ENCODE peak calls at places on chromosomes 1 and 21, in nine cellular contexts. X is hepatocyte; K is left cardiac atrium; O is HFFc6; Y is NCI-H510A; S is GM10248; I is stimulated activated effector memory CD8-positive, alpha-beta T cell treated with anti-CD3 and anti-CD28 coated beads, Interleukin-12 subunit alpha, Interleukin-12 subunit beta, amount 100 ng/mL, for 72 hours; G is NB4; B is DMS153. J is an unnamed sample.

GRCh38 chr1:165854101-165854845 is 26.9 kb downstream of the UCK2 start:
- DNase-seq in S (no peak), K (no peak), Y (no peak), I (no peak), G (peak; percentile 97), O (peak; percentile 83), B (peak; percentile 33), X (peak; percentile 45), J (no peak)

GRCh38 chr1:235923466-235924008 is 56.8 kb upstream of the LYST start:
- DNase-seq in S (no peak), O (peak; percentile 22), K (no peak), B (peak; percentile 69), Y (peak; percentile 36), G (no peak), I (no peak), X (peak; percentile 28), J (no peak)

GRCh38 chr1:214967865-214968575 is 114.5 kb upstream of the KCNK2 start:
- DNase-seq in X (no peak), K (no peak), I (no peak), S (no peak), G (no peak), O (peak; percentile 46), B (no peak), Y (no peak), J (no peak)

GRCh38 chr1:5757177-5757820 is 234.9 kb downstream of the NPHP4 start:
- DNase-seq in B (no peak), G (no peak), S (no peak), Y (no peak), I (no peak), K (no peak), O (no peak), X (no peak), J (no peak)

GRCh38 chr1:58201492-58202106 is 344.9 kb downstream of the OMA1 start:
- DNase-seq in I (no peak), X (no peak), B (no peak), Y (no peak), O (no peak), G (no peak), K (no peak), S (no peak), J (no peak)

GRCh38 chr1:23018661-23019093 is 591 bp upstream of the KDM1A start:
- DNase-seq in Y (no peak), S (no peak), O (no peak), B (no peak), X (peak; percentile 16), I (no peak), G (no peak), K (no peak), J (peak; percentile 55)

GRCh38 chr21:42171091-42172053 is 47.6 kb upstream of the ABCG1 start:
- DNase-seq in K (peak; percentile 54), S (no peak), B (peak; percentile 53), X (peak; percentile 46), Y (no peak), G (no peak), I (no peak), O (no peak), J (no peak)

GRCh38 chr1:26799479-26800133 is 11.9 kb downstream of the PIGV start:
- DNase-seq in Y (no peak), G (no peak), B (no peak), O (peak; percentile 58), I (no peak), X (peak; percentile 47), S (no peak), K (peak; percentile 79), J (no peak)

GRCh38 chr21:37712204-37712934 is 203.9 kb downstream of the KCNJ6 start:
- DNase-seq in K (peak; percentile 77), B (peak; percentile 12), X (peak; percentile 86), O (peak; percentile 62), I (peak; percentile 6), S (peak; percentile 71), G (peak; percentile 67), Y (peak; percentile 60), J (peak; percentile 35)

GRCh38 chr1:1283821-1284220 is 3.6 kb downstream of the SCNN1D start:
- DNase-seq in G (no peak), Y (no peak), B (peak; percentile 64), I (no peak), S (peak; percentile 81), K (no peak), O (no peak), X (no peak), J (peak; percentile 75)

GRCh38 chr1:211258310-211258755 is 833 bp upstream of the RCOR3 start:
- DNase-seq in S (peak; percentile 69), O (peak; percentile 67), G (peak; percentile 87), I (peak; percentile 27), B (peak; percentile 82), Y (peak; percentile 63), K (peak; percentile 87), X (peak; percentile 91), J (peak; percentile 59)

GRCh38 chr21:39675595-39675994 is 62.9 kb downstream of the B3GALT5 start:
- DNase-seq in G (no peak), B (no peak), O (no peak), Y (no peak), X (no peak), K (no peak), S (no peak), I (no peak), J (no peak)

GRCh38 chr21:44952116-44952928 is 12.5 kb downstream of the SLX9 start:
- DNase-seq in O (no peak), G (no peak), Y (no peak), K (peak; percentile 72), X (no peak), S (no peak), I (no peak), B (no peak), J (no peak)

GRCh38 chr1:200971955-200972711 is 51.4 kb downstream of the KIF21B start:
- DNase-seq in O (peak; percentile 28), I (peak; percentile 47), S (peak; percentile 75), K (peak; percentile 76), G (peak; percentile 70), Y (no peak), B (peak; percentile 12), X (peak; percentile 80), J (peak; percentile 85)

GRCh38 chr1:15616704-15617172 is 520 bp upstream of the DDI2 start:
- DNase-seq in Y (no peak), S (no peak), O (no peak), I (no peak), K (peak; percentile 42), B (no peak), X (peak; percentile 38), G (no peak), J (no peak)

GRCh38 chr1:117611894-117612481 is 6.1 kb downstream of the TENT5C start:
- DNase-seq in K (no peak), O (no peak), G (peak; percentile 17), I (no peak), S (no peak), Y (no peak), B (no peak), X (no peak), J (no peak)

GRCh38 chr1:37473431-37474050 is 839 bp upstream of the ZC3H12A start:
- DNase-seq in X (peak; percentile 43), B (no peak), O (no peak), G (no peak), Y (peak; percentile 61), I (no peak), S (peak; percentile 22), K (no peak), J (no peak)